ENCODE peak calls at places on chromosome 22, in nine cellular contexts. P is EL; M is iris pigment epithelial cell; Z is activated CD8-positive, alpha-beta memory T cell treated with anti-CD3 and anti-CD28 coated beads, Interleukin-2, amount 50 U/mL, for 48 hours; N is HFF-Myc; I is HEK293T; R is nephron progenitor cell; A is activated naive CD8-positive, alpha-beta T cell treated with anti-CD3 and anti-CD28 coated beads for 36 hours; C is AG20443. E is an unnamed sample.

GRCh38 chr22:37802310-37803194 is 5.2 kb upstream of the GCAT start:
- DNase-seq in P (no peak), M (peak), Z (no peak), N (no peak), I (peak), R (peak), A (peak), C (peak), E (no peak)

GRCh38 chr22:30210235-30210831 is 36.2 kb downstream of the LIF start:
- DNase-seq in P (peak), M (peak), Z (no peak), N (no peak), I (no peak), R (no peak), A (no peak), C (no peak), E (no peak)

GRCh38 chr22:49768961-49769690 is 58.5 kb downstream of the BRD1 start:
- DNase-seq in P (no peak), M (no peak), Z (no peak), N (no peak), I (no peak), R (no peak), A (no peak), C (no peak), E (no peak)

GRCh38 chr22:32619614-32620426 is 145.2 kb downstream of the FBXO7 start:
- DNase-seq in P (peak), M (peak), Z (no peak), N (no peak), I (no peak), R (no peak), A (no peak), C (peak), E (no peak)

GRCh38 chr22:31241936-31242335 is 29.8 kb downstream of the LIMK2 start:
- DNase-seq in P (peak), M (peak), Z (no peak), N (no peak), I (no peak), R (no peak), A (no peak), C (peak), E (no peak)

GRCh38 chr22:30245181-30245984 is 1.2 kb downstream of the LIF start:
- DNase-seq in P (no peak), M (no peak), Z (no peak), N (no peak), I (no peak), R (peak), A (peak), C (no peak), E (no peak)

GRCh38 chr22:39908121-39908520 is 7.2 kb downstream of the GRAP2 start:
- DNase-seq in P (no peak), M (no peak), Z (no peak), N (no peak), I (no peak), R (no peak), A (no peak), C (no peak), E (no peak)

GRCh38 chr22:20298803-20299735 is 20.8 kb downstream of the DGCR6L start:
- DNase-seq in P (peak), M (peak), Z (peak), N (no peak), I (peak), R (peak), A (peak), C (peak), E (peak)

GRCh38 chr22:46592390-46592872 is 27.8 kb upstream of the GRAMD4 start:
- DNase-seq in P (peak), M (peak), Z (peak), N (peak), I (no peak), R (no peak), A (peak), C (peak), E (no peak)

GRCh38 chr22:22060200-22061084 is 77.9 kb upstream of the TOP3B start:
- DNase-seq in P (peak), M (peak), Z (peak), N (no peak), I (peak), R (peak), A (peak), C (peak), E (no peak)

GRCh38 chr22:44292007-44292370 is 20.8 kb downstream of the SHISAL1 start:
- DNase-seq in P (no peak), M (no peak), Z (no peak), N (no peak), I (no peak), R (peak), A (no peak), C (no peak), E (no peak)

GRCh38 chr22:39618996-39619530 is 48.5 kb downstream of the CACNA1I start:
- DNase-seq in P (no peak), M (no peak), Z (no peak), N (no peak), I (no peak), R (no peak), A (no peak), C (no peak), E (no peak)

GRCh38 chr22:40324468-40325305 is 21.6 kb upstream of the ADSL start:
- DNase-seq in P (no peak), M (no peak), Z (peak), N (no peak), I (no peak), R (no peak), A (peak), C (no peak), E (no peak)

GRCh38 chr22:30694638-30695350 is at the start of gene OSBP2:
- DNase-seq in P (peak), M (no peak), Z (peak), N (no peak), I (peak), R (peak), A (peak), C (peak), E (no peak)

GRCh38 chr22:26585104-26585790 is 4.7 kb downstream of the TPST2 start:
- DNase-seq in P (peak), M (peak), Z (no peak), N (no peak), I (no peak), R (no peak), A (peak), C (peak), E (no peak)

E was measured in NCI-H774.